ENCODE peak calls at places on chromosomes 7 and 10, in six cellular contexts. One of them, this sample, is unnamed.

GRCh38 chr10:110348351-110348750 is 43.6 kb upstream of the SMNDC1 start:
- DNase-seq in stimulated activated CD8-positive, alpha-beta memory T cell treated with anti-CD3 and anti-CD28 coated beads, Interleukin-2, amount 100 ng/mL, for 48 hours: no peak
- DNase-seq in BJ: no peak
- DNase-seq in prostate gland: no peak
- DNase-seq in left ventricle myocardium inferior: no peak
- DNase-seq in T-helper 17 cell: no peak
- DNase-seq in this sample: no peak

GRCh38 chr7:133134810-133135209 is 52.9 kb upstream of the CHCHD3 start:
- DNase-seq in stimulated activated CD8-positive, alpha-beta memory T cell treated with anti-CD3 and anti-CD28 coated beads, Interleukin-2, amount 100 ng/mL, for 48 hours: no peak
- DNase-seq in BJ: no peak
- DNase-seq in prostate gland: no peak
- DNase-seq in left ventricle myocardium inferior: no peak
- DNase-seq in T-helper 17 cell: no peak
- DNase-seq in this sample: no peak

GRCh38 chr7:123747620-123748141 is 1.1 kb downstream of the WASL start:
- DNase-seq in stimulated activated CD8-positive, alpha-beta memory T cell treated with anti-CD3 and anti-CD28 coated beads, Interleukin-2, amount 100 ng/mL, for 48 hours: peak; percentile 13
- DNase-seq in BJ: no peak
- DNase-seq in prostate gland: peak; percentile 75
- DNase-seq in left ventricle myocardium inferior: peak; percentile 38
- DNase-seq in T-helper 17 cell: no peak
- DNase-seq in this sample: peak; percentile 88

GRCh38 chr7:129431911-129432643 is 2.2 kb upstream of the STRIP2 start:
- DNase-seq in stimulated activated CD8-positive, alpha-beta memory T cell treated with anti-CD3 and anti-CD28 coated beads, Interleukin-2, amount 100 ng/mL, for 48 hours: no peak
- DNase-seq in BJ: no peak
- DNase-seq in prostate gland: no peak
- DNase-seq in left ventricle myocardium inferior: no peak
- DNase-seq in T-helper 17 cell: no peak
- DNase-seq in this sample: no peak

GRCh38 chr7:48148311-48148710 is 22.9 kb upstream of the ABCA13 start:
- DNase-seq in stimulated activated CD8-positive, alpha-beta memory T cell treated with anti-CD3 and anti-CD28 coated beads, Interleukin-2, amount 100 ng/mL, for 48 hours: no peak
- DNase-seq in BJ: no peak
- DNase-seq in prostate gland: no peak
- DNase-seq in left ventricle myocardium inferior: no peak
- DNase-seq in T-helper 17 cell: no peak
- DNase-seq in this sample: no peak

GRCh38 chr10:32163076-32163773 is 107.0 kb upstream of the KIF5B start:
- DNase-seq in stimulated activated CD8-positive, alpha-beta memory T cell treated with anti-CD3 and anti-CD28 coated beads, Interleukin-2, amount 100 ng/mL, for 48 hours: no peak
- DNase-seq in BJ: no peak
- DNase-seq in prostate gland: no peak
- DNase-seq in left ventricle myocardium inferior: no peak
- DNase-seq in T-helper 17 cell: no peak
- DNase-seq in this sample: peak; percentile 72

GRCh38 chr10:14838582-14839304 is 637 bp downstream of the HSPA14 start:
- DNase-seq in stimulated activated CD8-positive, alpha-beta memory T cell treated with anti-CD3 and anti-CD28 coated beads, Interleukin-2, amount 100 ng/mL, for 48 hours: peak; percentile 17
- DNase-seq in BJ: no peak
- DNase-seq in prostate gland: peak; percentile 10
- DNase-seq in left ventricle myocardium inferior: peak; percentile 29
- DNase-seq in T-helper 17 cell: peak; percentile 15
- DNase-seq in this sample: no peak

GRCh38 chr10:80459047-80459865 is 5.1 kb downstream of the TSPAN14 start:
- DNase-seq in stimulated activated CD8-positive, alpha-beta memory T cell treated with anti-CD3 and anti-CD28 coated beads, Interleukin-2, amount 100 ng/mL, for 48 hours: peak; percentile 58
- DNase-seq in BJ: peak; percentile 77
- DNase-seq in prostate gland: peak; percentile 48
- DNase-seq in left ventricle myocardium inferior: peak; percentile 65
- DNase-seq in T-helper 17 cell: peak; percentile 37
- DNase-seq in this sample: no peak

GRCh38 chr7:27134392-27134791 is 3.8 kb upstream of the HOXA4 start:
- DNase-seq in stimulated activated CD8-positive, alpha-beta memory T cell treated with anti-CD3 and anti-CD28 coated beads, Interleukin-2, amount 100 ng/mL, for 48 hours: no peak
- DNase-seq in BJ: peak; percentile 68
- DNase-seq in prostate gland: no peak
- DNase-seq in left ventricle myocardium inferior: no peak
- DNase-seq in T-helper 17 cell: no peak
- DNase-seq in this sample: peak; percentile 97

GRCh38 chr7:920351-921070 is 34.0 kb downstream of the ADAP1 start:
- DNase-seq in stimulated activated CD8-positive, alpha-beta memory T cell treated with anti-CD3 and anti-CD28 coated beads, Interleukin-2, amount 100 ng/mL, for 48 hours: peak; percentile 26
- DNase-seq in BJ: no peak
- DNase-seq in prostate gland: no peak
- DNase-seq in left ventricle myocardium inferior: peak; percentile 12
- DNase-seq in T-helper 17 cell: no peak
- DNase-seq in this sample: no peak

GRCh38 chr10:129389194-129389593 is 77.8 kb upstream of the MGMT start:
- DNase-seq in stimulated activated CD8-positive, alpha-beta memory T cell treated with anti-CD3 and anti-CD28 coated beads, Interleukin-2, amount 100 ng/mL, for 48 hours: no peak
- DNase-seq in BJ: no peak
- DNase-seq in prostate gland: no peak
- DNase-seq in left ventricle myocardium inferior: no peak
- DNase-seq in T-helper 17 cell: no peak
- DNase-seq in this sample: no peak

GRCh38 chr10:81000781-81001180 is 463.1 kb downstream of the SH2D4B start:
- DNase-seq in stimulated activated CD8-positive, alpha-beta memory T cell treated with anti-CD3 and anti-CD28 coated beads, Interleukin-2, amount 100 ng/mL, for 48 hours: no peak
- DNase-seq in BJ: no peak
- DNase-seq in prostate gland: no peak
- DNase-seq in left ventricle myocardium inferior: no peak
- DNase-seq in T-helper 17 cell: no peak
- DNase-seq in this sample: no peak

GRCh38 chr7:99324966-99325596 is 617 bp upstream of the ARPC1A start:
- DNase-seq in stimulated activated CD8-positive, alpha-beta memory T cell treated with anti-CD3 and anti-CD28 coated beads, Interleukin-2, amount 100 ng/mL, for 48 hours: no peak
- DNase-seq in BJ: no peak
- DNase-seq in prostate gland: no peak
- DNase-seq in left ventricle myocardium inferior: no peak
- DNase-seq in T-helper 17 cell: no peak
- DNase-seq in this sample: no peak

GRCh38 chr7:36079446-36080025 is 73.5 kb upstream of the EEPD1 start:
- DNase-seq in stimulated activated CD8-positive, alpha-beta memory T cell treated with anti-CD3 and anti-CD28 coated beads, Interleukin-2, amount 100 ng/mL, for 48 hours: no peak
- DNase-seq in BJ: no peak
- DNase-seq in prostate gland: no peak
- DNase-seq in left ventricle myocardium inferior: no peak
- DNase-seq in T-helper 17 cell: no peak
- DNase-seq in this sample: no peak

GRCh38 chr7:83976302-83976701 is 218.3 kb downstream of the SEMA3A start:
- DNase-seq in stimulated activated CD8-positive, alpha-beta memory T cell treated with anti-CD3 and anti-CD28 coated beads, Interleukin-2, amount 100 ng/mL, for 48 hours: no peak
- DNase-seq in BJ: no peak
- DNase-seq in prostate gland: no peak
- DNase-seq in left ventricle myocardium inferior: no peak
- DNase-seq in T-helper 17 cell: no peak
- DNase-seq in this sample: peak; percentile 44

GRCh38 chr7:2728309-2729042 is 40.5 kb downstream of the AMZ1 start:
- DNase-seq in stimulated activated CD8-positive, alpha-beta memory T cell treated with anti-CD3 and anti-CD28 coated beads, Interleukin-2, amount 100 ng/mL, for 48 hours: no peak
- DNase-seq in BJ: no peak
- DNase-seq in prostate gland: no peak
- DNase-seq in left ventricle myocardium inferior: no peak
- DNase-seq in T-helper 17 cell: no peak
- DNase-seq in this sample: peak; percentile 59

GRCh38 chr10:110629680-110630191 is 14.4 kb upstream of the RBM20 start:
- DNase-seq in stimulated activated CD8-positive, alpha-beta memory T cell treated with anti-CD3 and anti-CD28 coated beads, Interleukin-2, amount 100 ng/mL, for 48 hours: no peak
- DNase-seq in BJ: peak; percentile 26
- DNase-seq in prostate gland: peak; percentile 31
- DNase-seq in left ventricle myocardium inferior: no peak
- DNase-seq in T-helper 17 cell: no peak
- DNase-seq in this sample: peak; percentile 89

This sample was measured in IMR-90.